ENCODE peak calls at places on chromosomes 5 and 9, in six cellular contexts. F is vagina, N is prostate gland, G is IMR-90, I is neural crest cell, X is Calu3. L is an unnamed sample.

GRCh38 chr9:13279284-13280162 is at the start of gene MPDZ:
- DNase-seq in X (no peak), G (peak; percentile 66), I (peak; percentile 56), F (no peak), N (peak; percentile 47), L (peak; percentile 81)

GRCh38 chr5:58851571-58851970 is 268.7 kb downstream of the RAB3C start:
- DNase-seq in G (no peak), N (no peak), F (no peak), X (no peak), I (no peak), L (no peak)

GRCh38 chr5:60677831-60678664 is 21.9 kb downstream of the DEPDC1B start:
- DNase-seq in F (no peak), N (no peak), I (no peak), X (no peak), G (peak; percentile 58), L (no peak)

GRCh38 chr5:59592101-59592500 is 301.4 kb downstream of the PDE4D start:
- DNase-seq in I (no peak), N (peak; percentile 82), G (peak; percentile 25), F (no peak), X (no peak), L (no peak)

GRCh38 chr9:29297592-29297991 is 1724.3 kb upstream of the C9orf72 start:
- DNase-seq in F (no peak), I (no peak), X (no peak), N (no peak), G (no peak), L (no peak)

GRCh38 chr9:122307036-122307435 is 42.4 kb downstream of the MRRF start:
- DNase-seq in F (no peak), N (no peak), X (no peak), I (no peak), G (no peak), L (no peak)

GRCh38 chr9:34072410-34072809 is 23.7 kb upstream of the UBAP2 start:
- DNase-seq in I (no peak), X (peak; percentile 14), G (no peak), F (no peak), N (peak; percentile 90), L (no peak)

GRCh38 chr5:24110019-24110615 is 534.7 kb downstream of the CDH10 start:
- DNase-seq in X (no peak), F (no peak), I (no peak), N (no peak), G (no peak), L (no peak)

GRCh38 chr5:116419258-116419657 is 155.4 kb downstream of the SEMA6A start:
- DNase-seq in F (no peak), I (no peak), X (no peak), G (no peak), N (no peak), L (no peak)

GRCh38 chr5:8773091-8773615 is 772.7 kb downstream of the SEMA5A start:
- DNase-seq in G (no peak), N (no peak), F (no peak), I (no peak), X (no peak), L (no peak)

GRCh38 chr9:70641631-70642030 is 227.2 kb upstream of the KLF9 start:
- DNase-seq in I (no peak), G (no peak), F (no peak), N (no peak), X (no peak), L (no peak)

GRCh38 chr5:122815218-122815767 is 30.1 kb upstream of the SNX24 start:
- DNase-seq in G (no peak), I (no peak), F (no peak), X (no peak), N (no peak), L (no peak)

GRCh38 chr5:120465281-120465961 is 1.3 kb downstream of the PRR16 start:
- DNase-seq in I (peak; percentile 18), N (peak; percentile 51), X (no peak), G (peak; percentile 64), F (no peak), L (peak; percentile 74)

GRCh38 chr5:96026334-96027065 is 64.8 kb upstream of the ELL2 start:
- DNase-seq in F (no peak), I (no peak), X (peak; percentile 31), N (no peak), G (peak; percentile 78), L (no peak)

GRCh38 chr9:32502459-32502858 is 23.5 kb downstream of the RIGI start:
- DNase-seq in N (no peak), F (no peak), G (peak; percentile 79), X (peak; percentile 55), I (no peak), L (no peak)

DNA sequence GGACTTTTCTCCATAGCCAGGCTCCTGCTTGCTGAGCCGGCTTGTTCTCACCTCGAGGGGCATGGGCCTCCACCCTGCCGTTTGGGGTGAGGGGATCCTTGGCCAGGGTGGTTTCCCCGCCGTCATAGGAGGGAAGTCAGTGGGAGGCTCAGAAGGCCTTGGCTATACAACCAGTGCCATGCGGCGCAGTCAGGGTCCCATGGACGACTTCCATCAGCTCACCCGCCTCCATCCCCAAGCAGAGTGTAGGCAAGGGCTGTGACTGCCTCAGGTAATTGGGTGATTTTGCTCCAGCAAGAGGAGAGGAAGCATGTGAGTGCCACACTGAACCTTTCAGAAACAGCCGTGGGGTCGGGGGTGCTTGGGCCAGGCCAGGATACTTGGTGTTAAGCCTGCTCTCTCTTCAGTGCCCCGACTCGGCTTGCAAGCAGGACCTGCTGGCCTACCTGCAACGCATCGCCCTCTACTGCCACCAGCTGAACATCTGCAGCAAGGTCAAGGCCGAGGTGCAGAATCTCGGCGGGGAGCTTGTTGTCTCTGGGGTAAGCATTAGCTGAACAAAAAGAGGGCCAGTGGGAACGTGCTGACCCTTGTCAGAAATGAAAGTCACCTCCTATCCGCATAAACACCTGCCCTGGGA is 57.2 kb upstream of the LRRTM2 start:
- DNase-seq in F (no peak), X (no peak), G (no peak), N (no peak), I (no peak), L (no peak)
- TF ChIP-seq CTCF in F (no peak), X (no peak), G (no peak), N (no peak), I (peak; percentile 15), L (no peak)

GRCh38 chr9:120708526-120709224 is 5.6 kb downstream of the MEGF9 start:
- DNase-seq in F (no peak), I (no peak), N (no peak), G (peak; percentile 76), X (no peak), L (no peak)
- TF ChIP-seq CTCF in F (no peak), I (no peak), N (no peak), G (no peak), X (no peak), L (no peak)

GRCh38 chr9:130633336-130634190 is 30.8 kb upstream of the PRDM12 start:
- DNase-seq in F (no peak), N (no peak), X (no peak), I (no peak), G (no peak), L (no peak)
- TF ChIP-seq CTCF in F (no peak), N (no peak), X (no peak), I (no peak), G (no peak), L (no peak)

GRCh38 chr9:92392690-92393089 is 11.7 kb downstream of the OGN start:
- DNase-seq in F (no peak), I (no peak), N (no peak), G (peak; percentile 30), X (no peak), L (no peak)
- TF ChIP-seq CTCF in F (no peak), I (no peak), N (no peak), G (no peak), X (no peak), L (no peak)

GRCh38 chr5:124178050-124178449 is 568.4 kb downstream of the ZNF608 start:
- DNase-seq in X (no peak), G (no peak), I (no peak), F (no peak), N (no peak), L (no peak)

GRCh38 chr5:124180523-124181461 is 565.6 kb downstream of the ZNF608 start:
- DNase-seq in G (peak; percentile 21), X (no peak), N (no peak), F (no peak), I (no peak), L (no peak)

GRCh38 chr5:124173386-124173785 is 573.1 kb downstream of the ZNF608 start:
- DNase-seq in I (no peak), X (no peak), F (no peak), G (no peak), N (no peak), L (no peak)

GRCh38 chr5:124179788-124180187 is 566.7 kb downstream of the ZNF608 start:
- DNase-seq in I (no peak), N (no peak), X (no peak), G (no peak), F (no peak), L (no peak)

GRCh38 chr5:124176692-124177091 is 569.7 kb downstream of the ZNF608 start:
- DNase-seq in G (no peak), N (no peak), I (no peak), X (no peak), F (no peak), L (no peak)
- TF ChIP-seq CTCF in G (no peak), N (no peak), I (no peak), X (no peak), F (no peak), L (no peak)

DNA sequence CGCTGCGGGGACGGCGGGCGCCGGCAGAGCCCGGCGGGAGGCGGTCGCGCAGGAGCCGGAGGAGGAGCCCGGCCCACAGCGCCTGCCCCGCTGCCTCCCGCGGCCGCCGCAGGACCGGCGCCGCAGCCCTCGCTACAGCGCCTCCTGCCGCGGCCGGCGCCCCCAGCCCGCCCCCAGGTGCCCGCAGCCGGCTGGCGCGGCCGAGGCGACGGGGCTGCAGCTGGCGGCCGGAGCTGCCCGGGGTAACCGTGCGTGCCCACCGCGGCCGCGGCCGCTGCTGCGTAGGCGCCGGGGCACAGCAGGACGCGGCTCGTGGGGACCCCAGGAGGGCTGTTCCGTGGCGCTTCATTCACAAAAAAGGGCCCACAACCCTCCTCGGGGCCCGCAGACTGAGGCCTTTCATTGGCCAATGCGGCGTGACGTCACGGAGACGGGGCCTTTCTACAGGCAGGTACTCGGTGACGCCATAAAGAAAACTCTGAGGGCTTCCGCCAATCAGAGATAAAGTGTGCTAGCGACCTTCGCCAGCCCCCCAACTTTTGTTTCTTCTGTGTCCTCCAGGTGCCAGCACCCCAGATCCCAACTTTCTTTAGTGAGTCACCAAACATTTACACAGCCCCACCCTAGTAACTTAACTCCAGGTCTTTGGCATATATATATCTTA is at the start of gene CDC14B:
- DNase-seq in N (peak; percentile 96), X (peak; percentile 92), G (peak; percentile 90), I (peak; percentile 90), F (no peak), L (peak; percentile 90)
- TF ChIP-seq CTCF in N (no peak), X (no peak), G (peak; percentile 46), I (no peak), F (no peak), L (no peak)

GRCh38 chr5:154993461-154993860 is 20.1 kb upstream of the KIF4B start:
- DNase-seq in I (no peak), N (no peak), F (no peak), X (no peak), G (no peak), L (no peak)

GRCh38 chr5:154997746-154998145 is 15.8 kb upstream of the KIF4B start:
- DNase-seq in N (no peak), F (no peak), X (no peak), G (peak; percentile 11), I (no peak), L (no peak)

GRCh38 chr5:155001523-155001922 is 12.0 kb upstream of the KIF4B start:
- DNase-seq in I (no peak), F (no peak), G (no peak), X (no peak), N (no peak), L (no peak)

GRCh38 chr5:154999865-155000264 is 13.7 kb upstream of the KIF4B start:
- DNase-seq in F (no peak), G (no peak), N (no peak), X (no peak), I (no peak), L (no peak)

GRCh38 chr5:154995679-154996078 is 17.9 kb upstream of the KIF4B start:
- DNase-seq in N (no peak), G (no peak), X (no peak), I (no peak), F (no peak), L (no peak)
- TF ChIP-seq CTCF in N (no peak), G (no peak), X (no peak), I (peak; percentile 32), F (no peak), L (peak; percentile 20)

L was measured in nephron progenitor cell.